ENCODE peak calls at places on chromosomes 16 and 17, in seven cellular contexts. X is neural progenitor cell; L is substantia nigra; O is stomach; S is CD8-positive, alpha-beta T cell; P is CD4-positive, alpha-beta T cell; N is adrenal gland. U is an unnamed sample.

GRCh38 chr16:86576591-86577313 is 1.6 kb upstream of the FOXL1 start:
- DNase-seq in X (no peak), N (no peak), P (no peak), S (no peak), O (no peak), L (no peak), U (no peak)

GRCh38 chr17:80354381-80354780 is 60.6 kb upstream of the ENDOV start:
- DNase-seq in X (no peak), P (no peak), S (no peak), O (no peak), N (no peak), L (no peak), U (no peak)

GRCh38 chr17:82228278-82228841 is 482 bp upstream of the SLC16A3 start:
- DNase-seq in O (peak; percentile 72), S (peak; percentile 64), X (peak; percentile 57), P (peak; percentile 51), L (no peak), N (no peak), U (no peak)

GRCh38 chr16:69057400-69058378 is 47.8 kb upstream of the HAS3 start:
- DNase-seq in N (peak; percentile 79), S (no peak), X (no peak), L (no peak), O (no peak), P (no peak), U (no peak)

GRCh38 chr16:89738072-89738377 is 16.7 kb downstream of the ZNF276 start:
- DNase-seq in X (no peak), S (no peak), O (no peak), P (no peak), N (no peak), L (no peak), U (no peak)

GRCh38 chr17:8266648-8267479 is 17.8 kb downstream of the PFAS start:
- DNase-seq in N (no peak), S (no peak), P (no peak), L (no peak), X (no peak), O (no peak), U (no peak)

GRCh38 chr17:80892900-80893603 is 98.6 kb upstream of the CHMP6 start:
- DNase-seq in L (no peak), N (peak; percentile 93), P (peak; percentile 57), O (no peak), S (peak; percentile 33), X (no peak), U (no peak)

GRCh38 chr17:60390223-60390622 is 1.7 kb downstream of the USP32 start:
- DNase-seq in P (no peak), X (no peak), N (peak; percentile 31), S (no peak), O (no peak), L (no peak), U (no peak)

GRCh38 chr16:79653337-79654000 is 52.9 kb upstream of the MAF start:
- DNase-seq in O (no peak), S (no peak), X (no peak), P (no peak), L (no peak), N (peak; percentile 49), U (no peak)

GRCh38 chr16:29651950-29652349 is 11.1 kb upstream of the SPN start:
- DNase-seq in S (no peak), P (no peak), O (no peak), X (no peak), N (no peak), L (no peak), U (no peak)

GRCh38 chr17:30161601-30162000 is 45.0 kb downstream of the NSRP1 start:
- DNase-seq in S (no peak), L (no peak), P (no peak), O (no peak), N (no peak), X (no peak), U (no peak)

GRCh38 chr17:41298458-41299135 is 4.1 kb downstream of the KRTAP29-1 start:
- DNase-seq in O (no peak), S (no peak), L (no peak), P (no peak), X (no peak), N (no peak), U (no peak)

GRCh38 chr17:80460286-80460881 is 16.0 kb downstream of the NPTX1 start:
- DNase-seq in L (no peak), S (no peak), O (no peak), P (no peak), N (no peak), X (no peak), U (no peak)

GRCh38 chr16:58125781-58126335 is 3.3 kb downstream of the CFAP20 start:
- DNase-seq in X (no peak), L (no peak), N (no peak), P (no peak), O (no peak), S (no peak), U (no peak)

GRCh38 chr16:87525352-87525751 is 32.5 kb upstream of the ZCCHC14 start:
- DNase-seq in L (no peak), P (no peak), N (no peak), O (no peak), X (no peak), S (no peak), U (no peak)

GRCh38 chr17:2085648-2085949 is 30.7 kb downstream of the HIC1 start:
- DNase-seq in N (peak; percentile 68), S (no peak), L (no peak), O (no peak), P (no peak), X (no peak), U (no peak)

GRCh38 chr16:4615389-4616046 is 830 bp upstream of the UBALD1 start:
- DNase-seq in N (peak; percentile 41), O (no peak), P (no peak), L (no peak), X (no peak), S (peak; percentile 26), U (no peak)

GRCh38 chr17:34542700-34543336 is 36.6 kb upstream of the TMEM132E start:
- DNase-seq in S (peak; percentile 62), N (no peak), O (peak; percentile 27), X (peak; percentile 44), L (no peak), P (peak; percentile 49), U (peak; percentile 17)

GRCh38 chr17:78722101-78722761 is 59.8 kb downstream of the CYTH1 start:
- DNase-seq in S (no peak), L (no peak), N (no peak), O (no peak), X (peak; percentile 38), P (no peak), U (peak; percentile 72)

GRCh38 chr17:35745246-35745645 is 7.8 kb downstream of the GAS2L2 start:
- DNase-seq in N (no peak), L (no peak), S (no peak), P (no peak), O (no peak), X (no peak), U (no peak)

GRCh38 chr16:22684282-22685161 is 129.4 kb upstream of the HS3ST2 start:
- DNase-seq in X (no peak), N (no peak), O (no peak), P (no peak), L (no peak), S (no peak), U (no peak)

GRCh38 chr17:37571674-37572073 is 37.5 kb downstream of the SYNRG start:
- DNase-seq in L (no peak), O (no peak), N (no peak), S (no peak), X (no peak), P (no peak), U (no peak)

DNA sequence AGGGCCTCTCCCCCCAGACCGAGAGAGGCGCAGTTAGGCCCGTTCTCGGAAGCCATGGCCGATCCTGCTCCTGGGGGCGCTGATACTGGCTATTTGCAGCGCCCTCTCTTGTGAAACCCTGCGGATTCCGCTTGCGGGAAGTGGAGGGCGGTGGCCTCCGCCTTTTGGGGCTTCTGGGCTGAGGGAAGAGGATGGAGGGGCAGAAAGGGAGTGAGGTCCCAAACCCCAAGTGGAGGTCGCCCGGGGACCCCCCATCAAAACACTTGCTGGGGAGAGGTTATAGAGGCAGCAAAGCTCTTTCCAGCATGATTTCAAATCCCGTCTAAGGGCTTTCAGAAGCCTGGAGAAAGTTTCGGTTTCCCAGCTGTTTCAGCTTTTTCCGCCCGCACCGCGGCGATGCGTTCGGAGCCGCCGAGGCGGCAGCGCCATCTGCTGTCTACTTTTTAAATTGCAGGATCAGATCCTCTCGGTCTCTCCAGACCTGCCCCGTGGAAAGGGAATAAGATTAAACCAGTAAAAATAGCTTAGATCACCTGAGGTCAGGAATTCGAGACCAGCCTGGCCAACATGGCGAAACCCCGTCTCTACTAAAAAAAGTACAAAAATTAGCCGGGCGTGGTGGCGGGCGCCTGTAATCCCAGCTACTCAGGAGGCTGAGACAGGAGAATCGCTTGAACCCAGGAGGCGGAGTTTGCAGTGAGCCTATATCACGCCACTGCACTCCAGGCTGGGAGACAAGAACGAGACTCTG is 15.8 kb downstream of the SNX20 start:
- DNase-seq in P (peak; percentile 82), X (peak; percentile 88), L (peak; percentile 15), S (peak; percentile 91), N (peak; percentile 80), O (peak; percentile 87), U (no peak)
- H3K27ac ChIP-seq in P (peak overlapping the region; percentile 18), X (no peak overlapping the region), L (peak overlapping the region; percentile 72), S (no peak overlapping the region), N (no peak overlapping the region), O (peak overlapping the region; percentile 80), U (peak overlapping the region; percentile 58)

DNA sequence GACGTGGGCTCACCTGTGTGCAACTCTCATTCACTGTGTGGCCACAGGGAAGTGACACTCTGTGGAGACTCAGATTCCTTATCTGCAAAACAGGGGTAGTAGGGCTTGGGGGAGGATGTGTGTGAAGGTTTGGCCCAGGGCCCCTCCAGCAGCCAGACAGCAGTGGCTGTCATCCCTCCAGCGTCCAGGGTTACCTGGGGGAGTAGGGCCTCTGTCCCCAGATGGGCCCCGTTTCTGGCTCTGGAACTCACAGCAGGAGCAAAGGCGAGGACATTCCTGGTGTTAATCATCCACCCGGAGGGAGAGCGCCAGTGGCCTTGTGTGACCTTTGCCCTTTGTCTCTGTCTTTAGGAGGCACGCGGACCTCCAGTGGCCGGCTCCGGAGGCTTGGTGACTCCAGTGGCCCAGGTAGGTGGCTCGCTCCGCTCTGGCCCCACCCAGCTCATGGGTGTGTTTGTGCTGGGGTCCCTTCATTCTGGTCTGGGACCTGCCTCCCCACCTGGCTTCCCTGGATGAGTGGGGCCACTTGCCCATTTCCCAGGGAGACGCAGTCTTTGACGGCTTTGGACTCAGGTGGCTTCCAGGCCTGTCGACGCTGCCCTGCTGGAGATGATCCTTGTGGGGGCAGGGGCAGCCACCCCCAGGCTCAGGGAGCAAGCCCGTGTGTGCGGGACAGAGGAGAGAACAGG is 166.2 kb downstream of the SEC14L1 start:
- DNase-seq in X (no peak), N (no peak), S (no peak), P (no peak), O (no peak), L (no peak), U (no peak)
- H3K27ac ChIP-seq in X (no peak overlapping the region), N (no peak overlapping the region), S (no peak overlapping the region), P (no peak overlapping the region), O (no peak overlapping the region), L (no peak overlapping the region), U (no peak overlapping the region)

GRCh38 chr17:43212641-43213490 is 1.2 kb downstream of the TMEM106A start:
- DNase-seq in N (no peak), O (no peak), X (no peak), S (no peak), P (no peak), L (no peak), U (no peak)
- H3K27ac ChIP-seq in N (peak overlapping the region; percentile 71), O (peak overlapping the region; percentile 87), X (no peak overlapping the region), S (no peak overlapping the region), P (peak overlapping the region; percentile 72), L (peak overlapping the region; percentile 75), U (no peak overlapping the region)

DNA sequence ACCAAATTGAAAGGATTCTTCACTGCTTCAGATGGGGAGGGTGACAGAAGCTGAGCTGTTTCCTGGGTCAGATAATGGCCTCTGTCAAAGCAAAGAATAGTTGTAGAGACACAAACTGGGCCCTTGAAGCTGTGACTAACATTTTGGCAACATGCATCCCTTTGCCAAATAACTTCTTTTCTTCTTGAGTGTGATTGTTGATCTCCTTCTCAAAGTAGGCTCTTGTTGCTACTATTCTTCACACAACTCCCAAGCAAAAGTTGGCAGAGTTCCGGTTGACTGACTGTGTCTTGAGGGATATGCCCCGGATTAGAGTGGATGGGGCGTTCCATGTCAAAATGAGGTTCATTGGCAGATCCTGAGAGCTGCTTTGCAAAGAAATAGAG is 5.6 kb downstream of the WIPF2 start:
- DNase-seq in P (no peak), X (no peak), L (peak; percentile 15), N (peak; percentile 58), O (peak; percentile 40), S (no peak), U (peak; percentile 7)
- H3K27ac ChIP-seq in P (no peak overlapping the region), X (peak overlapping the region; percentile 37), L (peak overlapping the region; percentile 0), N (peak overlapping the region; percentile 13), O (peak overlapping the region; percentile 55), S (no peak overlapping the region), U (peak overlapping the region; percentile 56)

U was measured in caudate nucleus.